ENCODE peak calls at places on chromosomes 13 and 19, in seven cellular contexts. One of them, this sample, is unnamed.
A peak's percentile ranks its signal among the peaks of the same experiment; 100 is the strongest.

GRCh38 chr19:46080561-46080960 is 39.8 kb upstream of the IGFL4 start:
- DNase-seq in prostate gland: no peak
- DNase-seq in HCT116: no peak
- DNase-seq in endothelial cell of umbilical vein: no peak
- DNase-seq in breast epithelium: no peak
- DNase-seq in spleen: no peak
- DNase-seq in K562: no peak
- DNase-seq in this sample: no peak

GRCh38 chr19:54728167-54728566 is 3.9 kb downstream of the KIR3DL3 start:
- DNase-seq in endothelial cell of umbilical vein: no peak
- DNase-seq in spleen: no peak
- DNase-seq in prostate gland: no peak
- DNase-seq in K562: no peak
- DNase-seq in HCT116: no peak
- DNase-seq in breast epithelium: no peak
- DNase-seq in this sample: no peak

GRCh38 chr19:31678421-31678820 is 329.2 kb upstream of the TSHZ3 start:
- DNase-seq in breast epithelium: no peak
- DNase-seq in K562: no peak
- DNase-seq in endothelial cell of umbilical vein: no peak
- DNase-seq in prostate gland: no peak
- DNase-seq in HCT116: no peak
- DNase-seq in spleen: no peak
- DNase-seq in this sample: no peak

GRCh38 chr13:99967498-99967883 is 4.1 kb downstream of the ZIC5 start:
- DNase-seq in prostate gland: no peak
- DNase-seq in HCT116: no peak
- DNase-seq in breast epithelium: no peak
- DNase-seq in spleen: no peak
- DNase-seq in endothelial cell of umbilical vein: no peak
- DNase-seq in K562: no peak
- DNase-seq in this sample: no peak

GRCh38 chr19:51461723-51462161 is 3.5 kb upstream of the SIGLEC8 start:
- DNase-seq in prostate gland: no peak
- DNase-seq in breast epithelium: no peak
- DNase-seq in K562: no peak
- DNase-seq in HCT116: no peak
- DNase-seq in endothelial cell of umbilical vein: no peak
- DNase-seq in spleen: peak; percentile 79
- DNase-seq in this sample: no peak

GRCh38 chr19:1154731-1155351 is 19.2 kb downstream of the SBNO2 start:
- DNase-seq in prostate gland: peak; percentile 79
- DNase-seq in HCT116: no peak
- DNase-seq in endothelial cell of umbilical vein: peak; percentile 42
- DNase-seq in spleen: peak; percentile 95
- DNase-seq in breast epithelium: peak; percentile 81
- DNase-seq in K562: no peak
- DNase-seq in this sample: peak; percentile 94

GRCh38 chr19:3310711-3311110 is 55.7 kb upstream of the NFIC start:
- DNase-seq in spleen: no peak
- DNase-seq in K562: no peak
- DNase-seq in HCT116: no peak
- DNase-seq in breast epithelium: no peak
- DNase-seq in endothelial cell of umbilical vein: no peak
- DNase-seq in prostate gland: no peak
- DNase-seq in this sample: no peak

GRCh38 chr19:33556261-33556660 is 34.7 kb upstream of the PEPD start:
- DNase-seq in K562: no peak
- DNase-seq in prostate gland: no peak
- DNase-seq in breast epithelium: peak; percentile 45
- DNase-seq in HCT116: no peak
- DNase-seq in endothelial cell of umbilical vein: no peak
- DNase-seq in spleen: no peak
- DNase-seq in this sample: no peak

GRCh38 chr19:15265214-15265613 is 33.0 kb upstream of the EPHX3 start:
- DNase-seq in breast epithelium: no peak
- DNase-seq in spleen: no peak
- DNase-seq in endothelial cell of umbilical vein: no peak
- DNase-seq in prostate gland: no peak
- DNase-seq in K562: no peak
- DNase-seq in HCT116: no peak
- DNase-seq in this sample: no peak

GRCh38 chr19:13819242-13819641 is 24.0 kb downstream of the ZSWIM4 start:
- DNase-seq in breast epithelium: no peak
- DNase-seq in spleen: no peak
- DNase-seq in prostate gland: no peak
- DNase-seq in K562: no peak
- DNase-seq in HCT116: no peak
- DNase-seq in endothelial cell of umbilical vein: no peak
- DNase-seq in this sample: no peak

GRCh38 chr13:87893186-87893585 is 222.0 kb downstream of the SLITRK5 start:
- DNase-seq in K562: no peak
- DNase-seq in breast epithelium: no peak
- DNase-seq in HCT116: no peak
- DNase-seq in spleen: no peak
- DNase-seq in endothelial cell of umbilical vein: no peak
- DNase-seq in prostate gland: no peak
- DNase-seq in this sample: no peak

DNA sequence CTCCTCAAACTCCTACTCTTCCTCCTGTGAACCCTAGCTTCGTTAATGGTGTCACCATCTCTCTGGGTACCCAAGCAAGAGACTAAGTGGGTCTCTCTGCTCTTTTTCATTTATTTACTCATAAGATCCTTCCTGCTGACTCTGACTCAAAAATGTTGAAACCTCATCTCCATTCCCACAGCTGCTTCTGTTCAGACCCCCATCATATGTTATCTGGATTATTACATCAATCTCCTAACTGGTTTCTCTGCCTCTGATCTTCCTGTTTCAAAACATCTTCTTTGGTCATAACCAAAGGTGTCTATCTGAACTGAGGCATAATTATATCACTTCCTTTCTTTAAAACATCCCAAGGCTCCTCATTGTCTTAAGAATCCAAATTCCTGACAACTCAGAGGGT is 2.0 kb upstream of the MEDAG start:
- DNase-seq in spleen: no peak
- DNase-seq in breast epithelium: no peak
- DNase-seq in HCT116: no peak
- DNase-seq in K562: no peak
- DNase-seq in prostate gland: no peak
- DNase-seq in endothelial cell of umbilical vein: no peak
- DNase-seq in this sample: no peak
- H3K27me3 ChIP-seq in spleen: peaks cover 23% of the 10 kb centered on the region
- H3K27me3 ChIP-seq in breast epithelium: peaks cover 10% of the 10 kb centered on the region
- H3K27me3 ChIP-seq in HCT116: peaks cover 40% of the 10 kb centered on the region
- H3K27me3 ChIP-seq in K562: peaks cover 14% of the 10 kb centered on the region
- H3K27me3 ChIP-seq in prostate gland: peaks cover 19% of the 10 kb centered on the region
- H3K27me3 ChIP-seq in endothelial cell of umbilical vein: no peaks in the 10 kb centered on the region
- H3K27me3 ChIP-seq in this sample: no peaks in the 10 kb centered on the region

GRCh38 chr19:28949535-28949934 is 263.4 kb downstream of the UQCRFS1 start:
- DNase-seq in prostate gland: no peak
- DNase-seq in breast epithelium: no peak
- DNase-seq in endothelial cell of umbilical vein: no peak
- DNase-seq in spleen: no peak
- DNase-seq in K562: peak; percentile 2
- DNase-seq in HCT116: no peak
- DNase-seq in this sample: no peak
- TF ChIP-seq POLR2AphosphoS5 in prostate gland: no peak
- TF ChIP-seq POLR2AphosphoS5 in breast epithelium: no peak
- TF ChIP-seq POLR2AphosphoS5 in endothelial cell of umbilical vein: no peak
- TF ChIP-seq POLR2AphosphoS5 in spleen: no peak
- TF ChIP-seq POLR2AphosphoS5 in K562: no peak
- TF ChIP-seq POLR2AphosphoS5 in HCT116: no peak
- TF ChIP-seq POLR2AphosphoS5 in this sample: no peak

GRCh38 chr19:7006305-7006704 is 14.9 kb downstream of the MBD3L2B start:
- DNase-seq in K562: peak; percentile 9
- DNase-seq in breast epithelium: no peak
- DNase-seq in endothelial cell of umbilical vein: no peak
- DNase-seq in spleen: no peak
- DNase-seq in HCT116: no peak
- DNase-seq in prostate gland: no peak
- DNase-seq in this sample: no peak

GRCh38 chr19:7007859-7008258 is 13.4 kb downstream of the MBD3L2B start:
- DNase-seq in breast epithelium: no peak
- DNase-seq in endothelial cell of umbilical vein: no peak
- DNase-seq in spleen: no peak
- DNase-seq in HCT116: no peak
- DNase-seq in prostate gland: no peak
- DNase-seq in K562: no peak
- DNase-seq in this sample: no peak

GRCh38 chr19:7013678-7014077 is 7.6 kb downstream of the MBD3L2B start:
- DNase-seq in K562: no peak
- DNase-seq in HCT116: no peak
- DNase-seq in prostate gland: no peak
- DNase-seq in breast epithelium: no peak
- DNase-seq in spleen: no peak
- DNase-seq in endothelial cell of umbilical vein: no peak
- DNase-seq in this sample: no peak

GRCh38 chr19:7010722-7011593 is 10.3 kb downstream of the MBD3L2B start:
- DNase-seq in K562: no peak
- DNase-seq in spleen: no peak
- DNase-seq in endothelial cell of umbilical vein: no peak
- DNase-seq in prostate gland: no peak
- DNase-seq in breast epithelium: no peak
- DNase-seq in HCT116: no peak
- DNase-seq in this sample: no peak
- H3K9me3 ChIP-seq in K562: peaks cover 3% of the 10 kb centered on the region
- H3K9me3 ChIP-seq in spleen: no peaks in the 10 kb centered on the region
- H3K9me3 ChIP-seq in endothelial cell of umbilical vein: no peaks in the 10 kb centered on the region
- H3K9me3 ChIP-seq in prostate gland: no peaks in the 10 kb centered on the region
- H3K9me3 ChIP-seq in breast epithelium: no peaks in the 10 kb centered on the region
- H3K9me3 ChIP-seq in HCT116: no peaks in the 10 kb centered on the region
- H3K9me3 ChIP-seq in this sample: no peaks in the 10 kb centered on the region

DNA sequence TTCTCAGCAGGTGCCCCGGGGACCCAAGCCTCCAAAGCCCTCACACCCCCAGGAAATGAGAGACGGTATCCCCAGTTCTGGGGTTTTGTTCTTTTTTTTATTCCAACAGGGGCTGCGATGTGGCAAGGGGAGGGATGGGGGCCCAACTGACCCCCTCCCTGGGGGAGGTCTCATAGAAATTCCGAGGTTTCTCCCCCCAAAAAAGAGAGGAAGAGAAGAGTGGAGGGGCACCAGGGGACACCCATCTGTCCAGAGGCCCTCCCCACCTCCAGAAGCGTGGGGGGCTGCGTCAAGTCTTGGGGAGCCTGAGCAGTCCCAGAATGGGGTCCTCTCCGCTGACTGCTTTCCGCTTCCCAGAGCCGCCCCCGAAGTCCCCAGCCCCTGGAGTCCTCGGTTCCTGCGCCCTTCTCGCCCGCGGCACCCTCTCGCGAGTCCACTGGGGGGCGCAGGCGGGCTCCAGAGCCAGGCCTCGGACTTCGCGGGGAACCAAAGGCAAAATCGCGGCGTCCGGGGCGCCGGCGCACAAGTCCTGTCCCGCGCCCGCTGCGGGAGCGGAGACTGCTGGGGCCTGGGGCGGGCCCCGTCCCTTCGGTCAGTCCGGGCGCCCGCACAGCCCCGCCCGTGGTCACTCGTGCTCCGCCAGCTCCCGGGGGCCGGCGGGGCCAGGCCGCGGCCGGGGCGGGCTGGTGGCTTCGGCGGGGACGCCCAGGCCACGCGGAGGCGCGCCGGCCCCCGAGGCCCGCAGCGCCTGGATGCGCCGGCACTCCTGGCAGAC is 4.4 kb upstream of the ATP1A3 start:
- DNase-seq in spleen: no peak
- DNase-seq in K562: peak; percentile 74
- DNase-seq in HCT116: peak; percentile 16
- DNase-seq in breast epithelium: no peak
- DNase-seq in prostate gland: no peak
- DNase-seq in endothelial cell of umbilical vein: no peak
- DNase-seq in this sample: peak; percentile 88
- H3K27me3 ChIP-seq in spleen: peaks cover 73% of the 10 kb centered on the region
- H3K27me3 ChIP-seq in K562: peaks cover 66% of the 10 kb centered on the region
- H3K27me3 ChIP-seq in HCT116: peaks cover 24% of the 10 kb centered on the region
- H3K27me3 ChIP-seq in breast epithelium: peaks cover 91% of the 10 kb centered on the region
- H3K27me3 ChIP-seq in prostate gland: peaks cover 17% of the 10 kb centered on the region
- H3K27me3 ChIP-seq in endothelial cell of umbilical vein: peaks cover 30% of the 10 kb centered on the region
- H3K27me3 ChIP-seq in this sample: peaks cover 41% of the 10 kb centered on the region

This sample was measured in upper lobe of left lung.